ENCODE peak calls at places on chromosomes 5 and 9, in five cellular contexts. One of them, this sample, is unnamed.

GRCh38 chr5:136038635-136039034 is 9.8 kb downstream of the TGFBI start:
- DNase-seq in neural progenitor cell: no peak
- DNase-seq in upper lobe of left lung: no peak
- DNase-seq in tibial artery: no peak
- DNase-seq in neural crest cell: no peak
- DNase-seq in this sample: no peak

GRCh38 chr9:113173341-113173740 is 22.5 kb downstream of the SLC31A2 start:
- DNase-seq in neural progenitor cell: no peak
- DNase-seq in neural crest cell: no peak
- DNase-seq in upper lobe of left lung: no peak
- DNase-seq in tibial artery: no peak
- DNase-seq in this sample: no peak

GRCh38 chr9:4530375-4530774 is 40.1 kb downstream of the SLC1A1 start:
- DNase-seq in neural progenitor cell: no peak
- DNase-seq in upper lobe of left lung: no peak
- DNase-seq in tibial artery: no peak
- DNase-seq in neural crest cell: no peak
- DNase-seq in this sample: no peak

GRCh38 chr5:43192558-43193170 is 639 bp downstream of the NIM1K start:
- DNase-seq in neural progenitor cell: peak
- DNase-seq in upper lobe of left lung: no peak
- DNase-seq in tibial artery: no peak
- DNase-seq in neural crest cell: peak
- DNase-seq in this sample: peak

GRCh38 chr9:15149450-15149849 is 157.6 kb downstream of the TTC39B start:
- DNase-seq in tibial artery: no peak
- DNase-seq in neural progenitor cell: no peak
- DNase-seq in upper lobe of left lung: no peak
- DNase-seq in neural crest cell: no peak
- DNase-seq in this sample: no peak

GRCh38 chr9:135376511-135377173 is 102.9 kb upstream of the PPP1R26 start:
- DNase-seq in upper lobe of left lung: no peak
- DNase-seq in tibial artery: no peak
- DNase-seq in neural progenitor cell: no peak
- DNase-seq in neural crest cell: no peak
- DNase-seq in this sample: no peak

GRCh38 chr9:14584571-14584970 is 108.7 kb downstream of the ZDHHC21 start:
- DNase-seq in neural crest cell: no peak
- DNase-seq in upper lobe of left lung: no peak
- DNase-seq in tibial artery: no peak
- DNase-seq in neural progenitor cell: no peak
- DNase-seq in this sample: no peak

GRCh38 chr5:35061216-35061615 is 13.5 kb upstream of the AGXT2 start:
- DNase-seq in neural progenitor cell: no peak
- DNase-seq in neural crest cell: no peak
- DNase-seq in upper lobe of left lung: no peak
- DNase-seq in tibial artery: peak
- DNase-seq in this sample: no peak

GRCh38 chr9:133528887-133529262 is 4.1 kb upstream of the MYMK start:
- DNase-seq in upper lobe of left lung: no peak
- DNase-seq in neural progenitor cell: no peak
- DNase-seq in tibial artery: no peak
- DNase-seq in neural crest cell: no peak
- DNase-seq in this sample: no peak

DNA sequence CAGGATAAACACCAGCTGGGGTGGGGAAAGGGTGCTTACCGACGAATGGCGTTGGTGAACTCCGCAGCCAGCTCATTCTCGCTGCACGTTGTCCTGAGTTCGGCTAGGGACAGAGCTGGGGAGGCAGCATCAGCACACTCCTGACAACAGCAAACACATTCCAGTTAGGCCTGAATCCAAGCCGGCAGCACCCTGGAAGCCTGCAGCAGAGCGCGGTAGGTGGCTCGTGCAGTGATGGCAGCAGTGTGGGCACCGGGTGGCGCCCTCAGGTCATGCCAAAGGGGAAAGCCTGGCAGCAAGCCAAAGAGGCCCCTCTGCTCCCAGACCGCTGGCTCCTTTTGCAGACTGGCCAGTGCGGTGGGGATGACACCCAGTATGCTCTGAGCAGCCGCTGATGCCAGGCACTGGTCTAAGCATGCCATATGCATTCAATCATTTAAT is 66.9 kb downstream of the DCP2 start:
- DNase-seq in neural progenitor cell: peak
- DNase-seq in neural crest cell: peak
- DNase-seq in upper lobe of left lung: no peak
- DNase-seq in tibial artery: no peak
- DNase-seq in this sample: no peak
- TF ChIP-seq CTCF in neural progenitor cell: peak
- TF ChIP-seq CTCF in neural crest cell: peak
- TF ChIP-seq CTCF in upper lobe of left lung: no peak
- TF ChIP-seq CTCF in tibial artery: peak
- TF ChIP-seq CTCF in this sample: no peak

DNA sequence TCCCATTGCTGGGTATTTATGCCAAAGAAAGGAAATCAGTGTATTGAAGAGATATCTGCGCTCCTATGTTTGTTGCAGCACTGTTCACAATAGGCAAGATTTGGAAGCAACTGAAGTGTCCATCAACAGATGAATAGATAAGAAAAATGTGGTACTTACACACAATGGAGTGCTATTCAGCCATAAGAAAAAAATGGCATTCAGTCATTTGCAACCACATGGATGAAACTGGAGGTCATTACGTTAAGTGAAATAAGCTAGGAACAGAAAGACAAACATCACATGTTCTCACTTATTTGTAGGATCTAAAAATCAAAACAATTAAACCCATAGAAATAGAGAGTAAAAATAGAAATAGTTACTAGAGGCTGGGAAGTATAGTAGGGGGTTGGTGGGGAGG is 1133.1 kb upstream of the ACO1 start:
- DNase-seq in neural crest cell: no peak
- DNase-seq in tibial artery: no peak
- DNase-seq in upper lobe of left lung: no peak
- DNase-seq in neural progenitor cell: no peak
- DNase-seq in this sample: no peak
- TF ChIP-seq CTCF in neural crest cell: no peak
- TF ChIP-seq CTCF in tibial artery: no peak
- TF ChIP-seq CTCF in upper lobe of left lung: no peak
- TF ChIP-seq CTCF in neural progenitor cell: no peak
- TF ChIP-seq CTCF in this sample: no peak

DNA sequence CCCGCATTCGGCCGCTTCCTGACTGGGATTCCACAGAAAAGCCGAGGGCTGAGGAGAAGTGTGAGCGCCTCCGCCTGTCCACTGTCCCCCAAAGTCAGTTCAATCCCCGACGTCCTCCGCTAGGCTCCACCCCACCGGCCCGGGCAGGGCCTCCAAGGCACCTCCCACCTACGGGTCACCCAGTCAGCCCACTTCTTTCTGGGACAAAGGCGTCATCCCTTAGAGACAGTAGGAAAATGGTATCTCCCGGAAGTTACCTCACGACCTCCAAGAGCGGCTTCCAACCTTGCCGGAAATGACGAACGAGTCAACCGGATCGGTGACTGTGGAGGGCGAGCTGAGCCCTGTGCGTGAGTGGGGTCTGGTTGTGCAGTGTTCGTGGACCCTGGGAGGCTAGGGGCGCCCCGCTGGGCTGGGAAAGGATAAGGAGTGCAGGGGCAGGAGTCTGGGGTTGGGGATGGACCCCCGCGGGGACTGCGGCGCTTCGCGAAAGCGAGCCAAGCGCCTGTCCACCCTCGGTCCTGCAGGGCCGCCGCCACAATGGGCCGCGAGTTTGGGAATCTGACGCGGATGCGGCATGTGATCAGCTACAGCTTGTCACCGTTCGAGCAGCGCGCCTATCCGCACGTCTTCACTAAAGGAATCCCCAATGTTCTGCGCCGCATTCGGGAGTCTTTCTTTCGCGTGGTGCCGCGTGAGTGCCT is at the start of the genes GDF9 and UQCRQ:
- DNase-seq in tibial artery: peak
- DNase-seq in neural crest cell: peak
- DNase-seq in neural progenitor cell: peak
- DNase-seq in upper lobe of left lung: peak
- DNase-seq in this sample: peak
- TF ChIP-seq CTCF in tibial artery: no peak
- TF ChIP-seq CTCF in neural crest cell: no peak
- TF ChIP-seq CTCF in neural progenitor cell: peak
- TF ChIP-seq CTCF in upper lobe of left lung: peak
- TF ChIP-seq CTCF in this sample: no peak

GRCh38 chr5:40507095-40507494 is 172.6 kb upstream of the PTGER4 start:
- DNase-seq in tibial artery: no peak
- DNase-seq in upper lobe of left lung: no peak
- DNase-seq in neural crest cell: no peak
- DNase-seq in neural progenitor cell: no peak
- DNase-seq in this sample: no peak
- TF ChIP-seq CTCF in tibial artery: no peak
- TF ChIP-seq CTCF in upper lobe of left lung: no peak
- TF ChIP-seq CTCF in neural crest cell: no peak
- TF ChIP-seq CTCF in neural progenitor cell: no peak
- TF ChIP-seq CTCF in this sample: no peak

DNA sequence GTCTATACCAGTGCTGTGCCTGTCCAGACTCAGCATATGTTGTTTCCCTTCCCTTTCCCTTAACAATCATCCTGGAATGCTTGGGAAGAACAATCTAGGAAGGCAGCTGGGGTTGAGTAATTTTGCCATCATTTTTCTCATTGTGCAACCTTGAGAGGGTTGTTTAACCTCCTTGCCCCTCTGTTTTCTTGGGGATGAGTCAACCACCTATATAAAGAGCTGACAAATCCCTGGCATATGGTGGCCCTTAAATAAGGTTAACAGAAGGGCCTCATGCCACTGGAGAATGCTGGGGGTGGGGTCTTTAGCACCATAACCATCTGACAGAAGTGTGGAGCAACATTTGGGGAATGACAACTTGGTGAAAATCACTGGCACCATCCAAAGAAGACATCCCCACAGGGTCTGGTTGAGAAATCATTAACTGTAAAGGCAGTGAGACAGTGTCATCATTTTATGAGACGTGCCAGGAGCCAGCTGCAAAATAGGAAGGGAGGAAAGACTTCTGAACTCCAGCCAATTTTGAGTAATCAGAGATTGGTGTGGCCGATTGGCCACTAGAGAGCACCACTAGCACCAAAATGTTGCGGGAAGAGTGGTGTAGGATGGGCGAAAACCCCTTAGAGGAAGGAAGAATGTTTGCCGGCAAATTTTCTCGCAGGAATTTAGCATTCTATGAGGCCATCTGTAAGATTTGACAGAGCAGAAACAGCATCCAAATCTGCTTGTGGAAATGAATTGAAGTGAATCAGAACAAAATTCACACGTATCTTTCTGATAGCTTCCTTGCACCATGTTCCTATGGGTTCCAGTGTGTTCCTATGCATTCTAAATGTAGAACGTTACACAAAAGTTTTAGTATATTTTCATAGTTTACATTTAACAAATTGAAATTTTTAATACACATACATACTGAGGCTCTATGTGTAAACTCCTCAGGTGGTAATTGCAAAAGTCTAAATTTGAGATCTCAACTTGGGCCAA is 113.8 kb downstream of the MSX2 start:
- DNase-seq in tibial artery: peak
- DNase-seq in neural crest cell: peak
- DNase-seq in upper lobe of left lung: no peak
- DNase-seq in neural progenitor cell: peak
- DNase-seq in this sample: no peak
- TF ChIP-seq CTCF in tibial artery: no peak
- TF ChIP-seq CTCF in neural crest cell: peak
- TF ChIP-seq CTCF in upper lobe of left lung: no peak
- TF ChIP-seq CTCF in neural progenitor cell: peak
- TF ChIP-seq CTCF in this sample: no peak

DNA sequence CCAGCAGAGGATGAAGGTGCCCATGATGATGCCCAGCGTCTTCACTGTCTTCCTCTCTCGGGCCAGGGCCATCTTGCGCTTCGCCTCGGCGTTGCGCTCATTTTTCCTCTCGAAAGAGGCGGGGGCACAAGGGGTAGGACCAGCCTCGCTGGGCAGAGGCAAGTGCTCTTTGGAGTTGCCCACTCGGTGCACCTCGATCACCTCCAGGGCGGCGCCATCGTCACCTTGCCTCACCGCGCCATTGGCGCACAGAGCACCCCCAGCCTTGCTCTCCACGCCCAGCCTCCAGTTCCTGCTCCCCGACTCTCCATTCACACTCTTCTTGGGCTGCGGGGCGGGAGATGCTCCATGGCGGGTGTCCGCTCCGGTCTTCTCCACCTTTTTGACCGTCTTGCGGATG is 1.6 kb downstream of the HTR1A start:
- DNase-seq in neural crest cell: no peak
- DNase-seq in upper lobe of left lung: no peak
- DNase-seq in neural progenitor cell: no peak
- DNase-seq in tibial artery: no peak
- DNase-seq in this sample: no peak
- TF ChIP-seq CTCF in neural crest cell: no peak
- TF ChIP-seq CTCF in upper lobe of left lung: no peak
- TF ChIP-seq CTCF in neural progenitor cell: no peak
- TF ChIP-seq CTCF in tibial artery: no peak
- TF ChIP-seq CTCF in this sample: no peak